ENCODE peak calls at places on chromosomes 11 and 22, in seven cellular contexts. Y is activated CD4-positive, alpha-beta T cell treated with anti-CD3 and anti-CD28 coated beads for 24 hours; E is mucosa of gallbladder; R is activated T-cell treated with anti-CD3 and anti-CD28 coated beads for 1 hour; X is NCI-H510A treated with DMSO at 0.1 percent for 48 hours; I is tibial nerve; H is left cardiac atrium. G is an unnamed sample.

GRCh38 chr11:129115652-129116585 is 76.2 kb downstream of the ARHGAP32 start:
- DNase-seq in Y (no peak), H (no peak), E (no peak), X (no peak), R (no peak), I (no peak), G (no peak)

GRCh38 chr11:61481806-61482205 is 26.7 kb upstream of the LRRC10B start:
- DNase-seq in E (no peak), R (no peak), Y (no peak), X (no peak), H (no peak), I (no peak), G (no peak)

GRCh38 chr22:30221121-30221992 is 25.2 kb downstream of the LIF start:
- DNase-seq in Y (peak; percentile 33), E (no peak), H (no peak), R (peak; percentile 20), I (no peak), X (no peak), G (peak; percentile 45)

GRCh38 chr11:37657645-37658044 is 1059.6 kb upstream of the RAG2 start:
- DNase-seq in R (no peak), E (no peak), Y (no peak), H (no peak), X (peak; percentile 1), I (no peak), G (no peak)

GRCh38 chr11:128291835-128292234 is 295.5 kb downstream of the ETS1 start:
- DNase-seq in Y (peak; percentile 36), I (no peak), E (no peak), H (peak; percentile 39), X (peak; percentile 16), R (peak; percentile 48), G (no peak)

GRCh38 chr11:10727259-10727851 is 23.7 kb upstream of the CTR9 start:
- DNase-seq in Y (no peak), I (no peak), E (no peak), X (no peak), R (no peak), H (no peak), G (no peak)

GRCh38 chr11:79404325-79404724 is 36.5 kb downstream of the TENM4 start:
- DNase-seq in R (no peak), Y (no peak), H (no peak), I (peak; percentile 13), E (no peak), X (no peak), G (no peak)

GRCh38 chr22:36386900-36387663 is 685 bp downstream of the MYH9 start:
- DNase-seq in X (no peak), E (peak; percentile 67), R (peak; percentile 37), I (no peak), Y (no peak), H (peak; percentile 79), G (peak; percentile 55)

GRCh38 chr11:78460468-78460867 is 42.8 kb upstream of the GAB2 start:
- DNase-seq in E (no peak), H (no peak), R (no peak), X (no peak), Y (no peak), I (no peak), G (no peak)

GRCh38 chr22:46056169-46057041 is 79.4 kb upstream of the WNT7B start:
- DNase-seq in X (no peak), Y (no peak), R (no peak), I (no peak), H (peak; percentile 53), E (no peak), G (no peak)

GRCh38 chr11:10622957-10623787 is 54.7 kb upstream of the LYVE1 start:
- DNase-seq in X (no peak), I (no peak), R (no peak), E (no peak), H (peak; percentile 37), Y (no peak), G (no peak)

GRCh38 chr11:74636633-74637184 is 44.3 kb downstream of the POLD3 start:
- DNase-seq in Y (no peak), H (no peak), I (no peak), R (no peak), E (no peak), X (no peak), G (no peak)

GRCh38 chr11:122893131-122893530 is 10.6 kb downstream of the JHY start:
- DNase-seq in I (no peak), R (no peak), Y (no peak), H (no peak), E (no peak), X (no peak), G (no peak)

GRCh38 chr11:84691830-84692229 is 935.3 kb downstream of the DLG2 start:
- DNase-seq in I (no peak), R (no peak), H (no peak), E (no peak), Y (no peak), X (no peak), G (no peak)

GRCh38 chr11:33716236-33716635 is 15.6 kb upstream of the C11orf91 start:
- DNase-seq in X (no peak), R (no peak), H (no peak), E (no peak), Y (no peak), I (no peak), G (no peak)

GRCh38 chr11:79244175-79244804 is 196.5 kb downstream of the TENM4 start:
- DNase-seq in E (no peak), X (no peak), R (no peak), Y (no peak), H (no peak), I (peak; percentile 38), G (no peak)

GRCh38 chr11:19199766-19200165 is 2.0 kb downstream of the CSRP3 start:
- DNase-seq in Y (no peak), E (no peak), H (no peak), I (no peak), R (no peak), X (no peak), G (no peak)